ENCODE peak calls at places on chromosomes 11 and 22, in nine cellular contexts. N, B, I, G, X, T, W, R and S are unnamed samples.

GRCh38 chr22:49257551-49257951 is 570.1 kb downstream of the BRD1 start:
- DNase-seq in N (no peak), B (no peak), I (no peak), G (no peak), X (no peak), T (no peak), W (no peak), R (no peak), S (peak)

GRCh38 chr11:43516316-43516820 is 157.6 kb downstream of the TTC17 start:
- DNase-seq in N (no peak), B (no peak), I (no peak), G (no peak), X (no peak), T (no peak), W (no peak), R (no peak), S (no peak)

GRCh38 chr22:23269441-23270211 is 89.3 kb downstream of the BCR start:
- DNase-seq in N (no peak), B (no peak), I (no peak), G (no peak), X (no peak), T (no peak), W (no peak), R (no peak), S (no peak)

GRCh38 chr11:36492724-36493304 is 17.3 kb downstream of the TRAF6 start:
- DNase-seq in N (no peak), B (no peak), I (no peak), G (peak), X (peak), T (no peak), W (no peak), R (no peak), S (no peak)

GRCh38 chr22:44828193-44828592 is 75.8 kb downstream of the ARHGAP8 start:
- DNase-seq in N (no peak), B (no peak), I (no peak), G (no peak), X (peak), T (no peak), W (no peak), R (no peak), S (no peak)

GRCh38 chr22:37549704-37550059 is 10.6 kb upstream of the CDC42EP1 start:
- DNase-seq in N (no peak), B (no peak), I (peak), G (peak), X (no peak), T (no peak), W (no peak), R (no peak), S (peak)

GRCh38 chr11:16158426-16158994 is 197.8 kb downstream of the SOX6 start:
- DNase-seq in N (no peak), B (no peak), I (no peak), G (no peak), X (no peak), T (no peak), W (no peak), R (no peak), S (no peak)

GRCh38 chr11:3340025-3340424 is 38.9 kb downstream of the ZNF195 start:
- DNase-seq in N (no peak), B (no peak), I (no peak), G (peak), X (no peak), T (no peak), W (peak), R (no peak), S (no peak)

GRCh38 chr11:107898270-107898669 is 30.0 kb upstream of the RAB39A start:
- DNase-seq in N (no peak), B (no peak), I (no peak), G (peak), X (peak), T (no peak), W (peak), R (no peak), S (no peak)